ENCODE peak calls at places on chromosomes 7 and 10, in six cellular contexts. One of them, this sample, is unnamed.

GRCh38 chr7:875476-876076 is 778 bp upstream of the GET4 start:
- DNase-seq in body of pancreas: peak; percentile 40
- DNase-seq in gastrocnemius medialis: peak; percentile 42
- DNase-seq in transverse colon: peak; percentile 30
- DNase-seq in Peyer's patch: peak; percentile 61
- DNase-seq in adrenal gland: peak; percentile 60
- DNase-seq in this sample: peak; percentile 54

GRCh38 chr10:110686941-110687340 is 42.8 kb downstream of the RBM20 start:
- DNase-seq in body of pancreas: no peak
- DNase-seq in gastrocnemius medialis: no peak
- DNase-seq in transverse colon: no peak
- DNase-seq in Peyer's patch: no peak
- DNase-seq in adrenal gland: no peak
- DNase-seq in this sample: no peak

GRCh38 chr7:29146082-29146706 is at the start of gene CPVL:
- DNase-seq in body of pancreas: peak; percentile 69
- DNase-seq in gastrocnemius medialis: peak; percentile 74
- DNase-seq in transverse colon: peak; percentile 53
- DNase-seq in Peyer's patch: peak; percentile 65
- DNase-seq in adrenal gland: peak; percentile 53
- DNase-seq in this sample: peak; percentile 69

GRCh38 chr7:44286182-44286617 is 39.2 kb downstream of the CAMK2B start:
- DNase-seq in body of pancreas: peak; percentile 13
- DNase-seq in gastrocnemius medialis: peak; percentile 75
- DNase-seq in transverse colon: peak; percentile 3
- DNase-seq in Peyer's patch: peak; percentile 19
- DNase-seq in adrenal gland: peak; percentile 15
- DNase-seq in this sample: peak; percentile 52

GRCh38 chr7:33299425-33299824 is 170.1 kb downstream of the BBS9 start:
- DNase-seq in body of pancreas: no peak
- DNase-seq in gastrocnemius medialis: no peak
- DNase-seq in transverse colon: no peak
- DNase-seq in Peyer's patch: no peak
- DNase-seq in adrenal gland: no peak
- DNase-seq in this sample: no peak

GRCh38 chr7:18087031-18087686 is 59.5 kb upstream of the PRPS1L1 start:
- DNase-seq in body of pancreas: peak; percentile 13
- DNase-seq in gastrocnemius medialis: no peak
- DNase-seq in transverse colon: no peak
- DNase-seq in Peyer's patch: no peak
- DNase-seq in adrenal gland: no peak
- DNase-seq in this sample: no peak

GRCh38 chr7:137852108-137852507 is 5.3 kb upstream of the DGKI start:
- DNase-seq in body of pancreas: no peak
- DNase-seq in gastrocnemius medialis: no peak
- DNase-seq in transverse colon: no peak
- DNase-seq in Peyer's patch: no peak
- DNase-seq in adrenal gland: no peak
- DNase-seq in this sample: no peak

GRCh38 chr7:131103997-131104396 is 223.7 kb upstream of the MKLN1 start:
- DNase-seq in body of pancreas: no peak
- DNase-seq in gastrocnemius medialis: no peak
- DNase-seq in transverse colon: no peak
- DNase-seq in Peyer's patch: no peak
- DNase-seq in adrenal gland: no peak
- DNase-seq in this sample: no peak

GRCh38 chr10:46310143-46310514 is 23.3 kb downstream of the ANTXRL start:
- DNase-seq in body of pancreas: no peak
- DNase-seq in gastrocnemius medialis: no peak
- DNase-seq in transverse colon: no peak
- DNase-seq in Peyer's patch: peak; percentile 34
- DNase-seq in adrenal gland: no peak
- DNase-seq in this sample: no peak

GRCh38 chr10:84264611-84265141 is 19.8 kb downstream of the RGR start:
- DNase-seq in body of pancreas: peak; percentile 67
- DNase-seq in gastrocnemius medialis: peak; percentile 49
- DNase-seq in transverse colon: peak; percentile 70
- DNase-seq in Peyer's patch: peak; percentile 86
- DNase-seq in adrenal gland: peak; percentile 79
- DNase-seq in this sample: peak; percentile 69

GRCh38 chr7:130901209-130901783 is 167.3 kb upstream of the KLF14 start:
- DNase-seq in body of pancreas: peak; percentile 74
- DNase-seq in gastrocnemius medialis: peak; percentile 55
- DNase-seq in transverse colon: peak; percentile 71
- DNase-seq in Peyer's patch: peak; percentile 71
- DNase-seq in adrenal gland: peak; percentile 63
- DNase-seq in this sample: peak; percentile 84

GRCh38 chr7:27697861-27698430 is 35.3 kb upstream of the HIBADH start:
- DNase-seq in body of pancreas: peak; percentile 17
- DNase-seq in gastrocnemius medialis: peak; percentile 31
- DNase-seq in transverse colon: peak; percentile 63
- DNase-seq in Peyer's patch: peak; percentile 84
- DNase-seq in adrenal gland: peak; percentile 53
- DNase-seq in this sample: no peak

GRCh38 chr10:14010827-14011574 is 319.7 kb downstream of the FRMD4A start:
- DNase-seq in body of pancreas: no peak
- DNase-seq in gastrocnemius medialis: no peak
- DNase-seq in transverse colon: no peak
- DNase-seq in Peyer's patch: no peak
- DNase-seq in adrenal gland: no peak
- DNase-seq in this sample: no peak
- TF ChIP-seq POLR2A in body of pancreas: no peak
- TF ChIP-seq POLR2A in gastrocnemius medialis: no peak
- TF ChIP-seq POLR2A in transverse colon: no peak
- TF ChIP-seq POLR2A in Peyer's patch: no peak
- TF ChIP-seq POLR2A in adrenal gland: no peak
- TF ChIP-seq POLR2A in this sample: no peak

DNA sequence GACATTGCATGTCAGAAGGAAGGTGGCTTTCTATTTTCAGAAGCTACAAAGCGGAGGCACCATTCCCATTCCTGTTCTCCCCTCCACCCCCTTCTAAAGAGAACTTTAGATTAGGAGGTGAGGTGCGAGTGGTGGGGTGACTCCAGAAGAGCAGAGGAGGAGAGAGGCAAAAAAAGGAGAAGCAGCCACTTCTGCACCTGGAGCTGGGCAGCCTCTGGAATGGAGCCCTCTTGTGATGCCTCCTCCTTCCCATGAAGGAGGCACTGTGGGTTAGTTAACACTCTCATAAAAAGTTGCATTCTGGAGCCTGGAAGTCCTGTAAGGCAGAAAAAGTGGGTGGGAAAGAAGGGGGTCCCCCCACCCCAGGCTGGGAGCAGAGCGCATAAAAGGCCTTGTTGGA is 4.8 kb downstream of the PTF1A start:
- DNase-seq in body of pancreas: no peak
- DNase-seq in gastrocnemius medialis: no peak
- DNase-seq in transverse colon: no peak
- DNase-seq in Peyer's patch: no peak
- DNase-seq in adrenal gland: no peak
- DNase-seq in this sample: no peak
- H3K27me3 ChIP-seq in body of pancreas: no peaks in the 10 kb centered on the region
- H3K27me3 ChIP-seq in gastrocnemius medialis: peaks cover 89% of the 10 kb centered on the region
- H3K27me3 ChIP-seq in transverse colon: peaks cover 100% of the 10 kb centered on the region
- H3K27me3 ChIP-seq in Peyer's patch: peaks cover 32% of the 10 kb centered on the region
- H3K27me3 ChIP-seq in adrenal gland: peaks cover 83% of the 10 kb centered on the region
- H3K27me3 ChIP-seq in this sample: peaks cover 30% of the 10 kb centered on the region

DNA sequence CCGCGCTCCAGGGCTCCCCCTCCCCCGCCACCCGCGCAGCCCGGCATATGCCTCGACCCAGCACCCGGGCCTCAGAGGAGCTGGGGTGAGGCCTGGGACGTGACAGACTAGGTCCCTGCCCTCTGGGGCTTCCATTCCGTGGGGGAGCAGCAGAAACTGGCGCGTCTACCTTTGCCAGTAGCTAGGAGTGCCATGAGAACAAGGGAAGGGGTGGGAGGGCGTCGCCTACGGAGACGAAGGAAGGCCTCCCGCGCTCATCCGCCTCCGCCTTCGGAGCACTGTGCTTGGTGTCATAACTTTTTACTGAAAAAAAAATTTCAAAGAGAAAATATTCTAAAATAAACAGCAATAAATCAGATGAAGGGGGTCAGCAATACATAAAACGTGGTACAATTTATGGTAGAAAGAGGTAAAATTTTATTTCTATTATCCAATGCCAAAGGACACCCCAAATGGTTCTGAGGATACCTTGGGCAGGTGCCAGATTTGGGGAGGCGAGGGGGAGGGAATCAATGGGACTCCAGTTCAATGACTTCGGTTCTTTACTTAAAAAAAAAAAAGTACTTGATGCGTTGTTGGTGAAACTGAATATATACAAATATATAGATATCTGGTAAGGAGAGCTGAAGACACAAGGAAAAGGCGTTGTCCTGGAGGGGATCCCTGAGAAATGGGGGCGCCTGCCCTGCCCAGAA is 35.1 kb upstream of the GRID1 start:
- DNase-seq in body of pancreas: peak; percentile 49
- DNase-seq in gastrocnemius medialis: no peak
- DNase-seq in transverse colon: peak; percentile 28
- DNase-seq in Peyer's patch: peak; percentile 60
- DNase-seq in adrenal gland: peak; percentile 37
- DNase-seq in this sample: peak; percentile 33
- H3K4me1 ChIP-seq in body of pancreas: peaks cover 37% of the 10 kb centered on the region
- H3K4me1 ChIP-seq in gastrocnemius medialis: peaks cover 11% of the 10 kb centered on the region
- H3K4me1 ChIP-seq in transverse colon: peaks cover 23% of the 10 kb centered on the region
- H3K4me1 ChIP-seq in Peyer's patch: peaks cover 27% of the 10 kb centered on the region
- H3K4me1 ChIP-seq in adrenal gland: peaks cover 15% of the 10 kb centered on the region
- H3K4me1 ChIP-seq in this sample: peaks cover 21% of the 10 kb centered on the region

GRCh38 chr7:157993406-157994105 is 594.1 kb downstream of the PTPRN2 start:
- DNase-seq in body of pancreas: no peak
- DNase-seq in gastrocnemius medialis: no peak
- DNase-seq in transverse colon: no peak
- DNase-seq in Peyer's patch: no peak
- DNase-seq in adrenal gland: no peak
- DNase-seq in this sample: no peak

GRCh38 chr7:157991351-157991750 is 596.3 kb downstream of the PTPRN2 start:
- DNase-seq in body of pancreas: no peak
- DNase-seq in gastrocnemius medialis: no peak
- DNase-seq in transverse colon: peak; percentile 18
- DNase-seq in Peyer's patch: no peak
- DNase-seq in adrenal gland: no peak
- DNase-seq in this sample: no peak

GRCh38 chr7:157991761-157992160 is 595.9 kb downstream of the PTPRN2 start:
- DNase-seq in body of pancreas: no peak
- DNase-seq in gastrocnemius medialis: no peak
- DNase-seq in transverse colon: no peak
- DNase-seq in Peyer's patch: no peak
- DNase-seq in adrenal gland: no peak
- DNase-seq in this sample: no peak

GRCh38 chr7:157994319-157994718 is 593.3 kb downstream of the PTPRN2 start:
- DNase-seq in body of pancreas: no peak
- DNase-seq in gastrocnemius medialis: no peak
- DNase-seq in transverse colon: no peak
- DNase-seq in Peyer's patch: no peak
- DNase-seq in adrenal gland: no peak
- DNase-seq in this sample: no peak

GRCh38 chr7:157992511-157993160 is 595.0 kb downstream of the PTPRN2 start:
- DNase-seq in body of pancreas: no peak
- DNase-seq in gastrocnemius medialis: no peak
- DNase-seq in transverse colon: no peak
- DNase-seq in Peyer's patch: no peak
- DNase-seq in adrenal gland: no peak
- DNase-seq in this sample: no peak
- TF ChIP-seq POLR2A in body of pancreas: no peak
- TF ChIP-seq POLR2A in gastrocnemius medialis: no peak
- TF ChIP-seq POLR2A in transverse colon: no peak
- TF ChIP-seq POLR2A in Peyer's patch: no peak
- TF ChIP-seq POLR2A in adrenal gland: no peak
- TF ChIP-seq POLR2A in this sample: no peak